ENCODE peak calls at places on chromosomes 7 and 10, in four cellular contexts. Y is GM12878, X is A549, J is K562. W is an unnamed sample.
A peak's percentile ranks its signal among the peaks of the same experiment; 100 is the strongest.

GRCh38 chr10:129884390-129884779 is 79.7 kb downstream of the EBF3 start:
- DNase-seq in Y (no peak), X (no peak), J (no peak), W (no peak)

GRCh38 chr10:58424176-58424575 is 39.0 kb downstream of the TFAM start:
- DNase-seq in J (no peak), Y (no peak), X (no peak), W (no peak)

GRCh38 chr10:58577394-58577793 is 64.7 kb downstream of the BICC1 start:
- DNase-seq in X (no peak), Y (no peak), J (no peak), W (no peak)

GRCh38 chr7:155852426-155853301 is 40.4 kb upstream of the SHH start:
- DNase-seq in Y (no peak), X (no peak), J (no peak), W (no peak)

GRCh38 chr10:778626-779330 is 89.3 kb upstream of the DIP2C start:
- DNase-seq in Y (no peak), J (no peak), X (no peak), W (no peak)

GRCh38 chr10:94902570-94902969 is 35.9 kb upstream of the CYP2C9 start:
- DNase-seq in Y (no peak), J (no peak), X (no peak), W (no peak)

GRCh38 chr7:17994079-17994478 is 33.6 kb downstream of the PRPS1L1 start:
- DNase-seq in X (no peak), Y (no peak), J (no peak), W (no peak)

GRCh38 chr7:123871998-123872867 is 27.3 kb downstream of the HYAL4 start:
- DNase-seq in X (peak; percentile 31), Y (no peak), J (peak; percentile 67), W (peak; percentile 80)

GRCh38 chr10:103451871-103452713 is at the start of gene CALHM2:
- DNase-seq in X (peak; percentile 61), Y (no peak), J (no peak), W (peak; percentile 75)

GRCh38 chr10:73850863-73851461 is 23.4 kb downstream of the CAMK2G start:
- DNase-seq in Y (no peak), X (no peak), J (no peak), W (peak; percentile 43)

GRCh38 chr7:136016649-136017395 is 39.7 kb upstream of the MTPN start:
- DNase-seq in X (no peak), J (no peak), Y (no peak), W (no peak)

GRCh38 chr7:10708447-10708846 is 265.2 kb upstream of the PHF14 start:
- DNase-seq in J (peak; percentile 73), Y (no peak), X (no peak), W (peak; percentile 73)

GRCh38 chr7:142956951-142957623 is 5.1 kb downstream of the KEL start:
- DNase-seq in Y (no peak), X (peak; percentile 18), J (peak; percentile 77), W (no peak)

GRCh38 chr7:33904680-33905388 is 505 bp upstream of the BMPER start:
- DNase-seq in J (no peak), Y (no peak), X (peak; percentile 48), W (peak; percentile 71)

GRCh38 chr10:98344589-98345038 is 70.4 kb downstream of the PYROXD2 start:
- DNase-seq in X (no peak), J (no peak), Y (no peak), W (no peak)

GRCh38 chr7:101308245-101309085 is 13.1 kb downstream of the IFT22 start:
- DNase-seq in X (peak; percentile 81), Y (no peak), J (peak; percentile 87), W (peak; percentile 95)

GRCh38 chr10:123746927-123747326 is 80.8 kb downstream of the GPR26 start:
- DNase-seq in Y (no peak), X (no peak), J (no peak), W (peak; percentile 43)

GRCh38 chr7:139626817-139627216 is 103.3 kb downstream of the CLEC2L start:
- DNase-seq in J (no peak), X (no peak), Y (no peak), W (no peak)

GRCh38 chr10:82826132-82826531 is 951.1 kb downstream of the NRG3 start:
- DNase-seq in J (no peak), X (no peak), Y (no peak), W (no peak)

GRCh38 chr10:102918817-102919236 is 733 bp downstream of the CNNM2 start:
- DNase-seq in J (peak; percentile 28), X (peak; percentile 33), Y (no peak), W (peak; percentile 45)

DNA sequence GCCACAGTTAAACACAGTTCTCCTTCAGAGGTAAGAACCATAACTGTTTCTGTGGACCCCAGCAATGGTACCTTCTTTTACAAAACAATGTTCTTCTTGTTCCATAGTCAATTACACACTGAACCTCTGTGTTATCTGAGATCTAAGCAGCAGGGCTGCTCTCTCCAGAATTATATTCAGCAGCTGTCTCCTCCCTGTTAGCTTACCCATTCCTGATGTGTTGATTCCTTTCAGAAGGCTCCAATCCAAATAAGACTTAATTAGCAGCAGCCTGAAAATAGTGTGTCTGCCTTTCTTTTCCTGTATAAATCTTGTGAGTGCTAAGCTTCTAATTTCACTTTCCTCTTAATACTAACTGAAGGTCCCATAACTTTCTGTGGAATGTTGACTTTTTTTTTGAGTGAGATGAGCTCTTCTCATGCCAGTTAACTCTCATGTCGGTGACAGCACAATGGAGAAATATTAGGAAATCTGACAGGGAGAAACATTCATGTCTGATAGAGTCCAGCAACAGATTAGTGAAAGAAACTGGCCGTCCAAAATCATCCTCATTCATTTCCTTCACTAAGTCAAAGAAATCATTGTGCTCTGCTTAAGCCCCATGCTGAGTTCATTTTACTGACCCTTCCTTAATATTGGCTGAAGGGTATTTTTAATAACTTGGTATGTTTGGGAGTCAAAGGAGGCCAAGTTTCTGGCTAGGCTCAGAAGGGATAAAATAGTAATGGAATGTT is 226.5 kb downstream of the PRKG1 start:
- DNase-seq in X (no peak), Y (no peak), J (no peak), W (no peak)
- TF ChIP-seq JUNB in X (no peak), Y (no peak), J (no peak), W (no peak)

GRCh38 chr7:107690611-107691010 is 30.0 kb downstream of the SLC26A4 start:
- DNase-seq in X (no peak), J (no peak), Y (no peak), W (peak; percentile 28)
- TF ChIP-seq JUNB in X (no peak), J (no peak), Y (no peak), W (no peak)

GRCh38 chr7:144668503-144668902 is 167.3 kb downstream of the TPK1 start:
- DNase-seq in Y (no peak), X (no peak), J (no peak), W (peak; percentile 45)

GRCh38 chr7:144670251-144670650 is 165.6 kb downstream of the TPK1 start:
- DNase-seq in J (peak; percentile 1), X (no peak), Y (no peak), W (peak; percentile 21)

GRCh38 chr7:144674550-144674949 is 161.3 kb downstream of the TPK1 start:
- DNase-seq in J (no peak), Y (no peak), X (no peak), W (no peak)

GRCh38 chr7:144672869-144673268 is 163.0 kb downstream of the TPK1 start:
- DNase-seq in Y (no peak), X (no peak), J (no peak), W (no peak)

GRCh38 chr7:144671429-144671828 is 164.4 kb downstream of the TPK1 start:
- DNase-seq in Y (no peak), X (no peak), J (no peak), W (peak; percentile 34)
- TF ChIP-seq JUNB in Y (no peak), X (no peak), J (no peak), W (no peak)

DNA sequence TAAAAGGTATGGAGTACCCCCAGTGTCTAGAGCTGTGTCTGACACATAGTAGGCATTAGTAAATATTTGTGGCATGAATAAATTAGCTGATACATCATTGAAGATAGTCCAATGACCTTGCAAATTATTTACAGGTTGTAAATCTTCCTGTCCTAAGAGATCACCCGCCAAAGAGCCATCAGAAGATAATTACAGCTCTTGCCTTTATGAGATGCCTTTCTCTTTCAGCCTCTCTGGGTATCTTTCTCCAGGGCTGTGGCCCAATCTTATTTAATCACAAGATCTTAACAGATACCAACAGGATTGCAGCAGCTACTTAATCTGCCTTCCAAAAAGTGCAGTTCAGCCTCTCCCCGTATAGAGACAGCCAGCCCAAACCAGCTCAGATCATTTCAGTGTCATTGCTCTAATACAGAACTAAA is 41.5 kb downstream of the MYOF start:
- DNase-seq in J (no peak), Y (no peak), X (no peak), W (no peak)
- TF ChIP-seq JUNB in J (no peak), Y (no peak), X (no peak), W (no peak)

GRCh38 chr10:1824928-1825327 is 87.6 kb upstream of the ADARB2 start:
- DNase-seq in Y (no peak), J (no peak), X (no peak), W (no peak)

DNA sequence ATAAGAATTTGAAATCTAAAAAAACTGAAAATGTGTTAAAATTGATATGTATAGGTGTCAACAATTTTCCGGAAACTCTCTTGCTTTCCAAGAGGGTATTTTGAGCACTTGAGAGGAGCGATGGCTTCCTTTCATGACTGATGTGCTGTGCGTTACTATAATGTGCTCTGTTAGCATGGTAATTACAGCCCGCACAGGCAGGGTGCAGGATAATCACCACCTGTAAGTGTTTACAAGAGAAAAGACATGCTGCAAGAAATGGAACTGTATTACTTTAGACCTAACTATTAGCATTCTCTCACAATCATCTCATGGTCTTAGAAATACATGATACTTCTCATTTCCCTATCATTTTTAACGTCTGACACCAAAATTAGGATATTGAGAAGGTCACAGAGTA is 92.4 kb upstream of the ADARB2 start:
- DNase-seq in X (no peak), Y (no peak), J (no peak), W (no peak)
- TF ChIP-seq JUNB in X (no peak), Y (no peak), J (no peak), W (no peak)

GRCh38 chr10:126064512-126064911 is 168.1 kb downstream of the FANK1 start:
- DNase-seq in X (no peak), J (no peak), Y (no peak), W (no peak)

GRCh38 chr10:126061526-126061925 is 165.2 kb downstream of the FANK1 start:
- DNase-seq in J (no peak), Y (no peak), X (no peak), W (no peak)

GRCh38 chr10:126062132-126063032 is 166.0 kb downstream of the FANK1 start:
- DNase-seq in X (peak; percentile 88), J (peak; percentile 24), Y (no peak), W (no peak)

GRCh38 chr10:126065751-126066150 is 169.4 kb downstream of the FANK1 start:
- DNase-seq in J (no peak), X (no peak), Y (no peak), W (no peak)

DNA sequence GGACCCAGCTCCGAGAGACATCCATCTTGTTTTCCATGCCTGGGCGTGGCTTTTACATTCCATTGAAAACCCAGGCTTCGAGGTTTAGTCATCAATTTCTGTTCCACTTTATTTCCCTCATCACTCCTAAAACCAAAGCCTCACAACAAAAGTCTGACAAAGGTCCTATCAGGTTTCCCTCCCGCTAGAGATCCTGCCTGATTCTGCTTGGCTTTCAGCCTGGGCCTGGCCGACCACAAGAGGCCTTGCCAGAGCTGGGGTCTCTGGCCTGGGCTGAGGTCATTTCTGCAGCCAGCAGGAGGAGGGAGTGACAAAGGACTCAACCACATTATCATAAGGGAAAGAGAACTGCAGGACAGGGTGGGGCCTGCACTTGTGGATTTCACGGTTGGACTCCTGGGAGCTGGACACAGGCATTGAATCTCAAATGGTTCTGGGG is 167.0 kb downstream of the FANK1 start:
- DNase-seq in X (no peak), J (no peak), Y (no peak), W (no peak)
- TF ChIP-seq JUNB in X (no peak), J (no peak), Y (no peak), W (no peak)

GRCh38 chr7:80542398-80542797 is 30.5 kb upstream of the GNAT3 start:
- DNase-seq in J (no peak), Y (no peak), X (peak; percentile 10), W (no peak)
- TF ChIP-seq JUNB in J (no peak), Y (no peak), X (peak; percentile 53), W (no peak)

GRCh38 chr10:86599729-86600128 is 54.6 kb upstream of the OPN4 start:
- DNase-seq in J (peak; percentile 39), Y (peak; percentile 47), X (no peak), W (peak; percentile 79)
- TF ChIP-seq JUNB in J (no peak), Y (no peak), X (no peak), W (no peak)